ENCODE peak calls at places on chromosome 15, in ten cellular contexts. B is LoVo; X is stimulated activated CD8-positive, alpha-beta memory T cell treated with anti-CD3 and anti-CD28 coated beads, Interleukin-15, amount 100 ng/mL, for 4 hours; A is SJSA1; S is T-helper 2 cell; R is activated CD8-positive, alpha-beta memory T cell treated with anti-CD3 and anti-CD28 coated beads for 1 hour; J is activated naive CD8-positive, alpha-beta T cell treated with anti-CD3 and anti-CD28 coated beads for 36 hours; I is A549; N is MCF 10A; D is effector CD4-positive, alpha-beta T cell. O is an unnamed sample.

GRCh38 chr15:82823049-82823448 is 13.6 kb downstream of the WHAMM start:
- DNase-seq in I (no peak), N (no peak), B (no peak), R (no peak), D (no peak), S (no peak), X (no peak), J (no peak), A (no peak), O (no peak)

GRCh38 chr15:62848631-62849050 is 193.9 kb upstream of the TPM1 start:
- DNase-seq in S (no peak), X (no peak), A (peak), I (peak), D (no peak), N (no peak), J (no peak), B (no peak), R (no peak), O (no peak)

GRCh38 chr15:59501531-59502113 is 63.6 kb downstream of the FAM81A start:
- DNase-seq in N (peak), A (peak), X (no peak), S (no peak), D (no peak), B (peak), I (peak), J (peak), R (no peak), O (no peak)

GRCh38 chr15:78739996-78740903 is 71.0 kb downstream of the ADAMTS7 start:
- DNase-seq in R (no peak), I (peak), J (peak), N (peak), X (no peak), D (no peak), A (no peak), S (peak), B (peak), O (no peak)

GRCh38 chr15:90419738-90420487 is 31.9 kb downstream of the IQGAP1 start:
- DNase-seq in A (peak), R (no peak), S (peak), B (peak), I (peak), X (no peak), J (peak), N (peak), D (no peak), O (no peak)

GRCh38 chr15:63715818-63716217 is 117.9 kb downstream of the HERC1 start:
- DNase-seq in B (no peak), I (no peak), D (no peak), S (no peak), A (no peak), J (no peak), N (peak), X (no peak), R (no peak), O (no peak)

GRCh38 chr15:92306662-92307061 is 87.0 kb upstream of the ST8SIA2 start:
- DNase-seq in B (no peak), D (no peak), X (no peak), I (peak), R (no peak), J (no peak), S (no peak), A (no peak), N (peak), O (no peak)

GRCh38 chr15:35728176-35728938 is 182.4 kb upstream of the DPH6 start:
- DNase-seq in N (no peak), X (no peak), I (peak), A (peak), J (no peak), D (no peak), R (no peak), B (no peak), S (no peak), O (no peak)

GRCh38 chr15:67524235-67524634 is 3.3 kb downstream of the C15orf61 start:
- DNase-seq in D (no peak), B (no peak), J (no peak), I (no peak), X (no peak), N (no peak), S (no peak), R (no peak), A (no peak), O (no peak)

GRCh38 chr15:47618216-47618615 is 99.1 kb upstream of the SEMA6D start:
- DNase-seq in B (no peak), N (no peak), X (no peak), D (no peak), A (no peak), I (no peak), S (no peak), R (no peak), J (no peak), O (no peak)

O was measured in cortex of kidney.